ENCODE peak calls at places on chromosomes 13 and 19, in eight cellular contexts. R, C, J, Q, N, M, X and Y are unnamed samples.

GRCh38 chr19:18731562-18732008 is 48.1 kb downstream of the CRTC1 start:
- DNase-seq in R (peak; percentile 19), C (no peak), J (no peak), Q (no peak), N (peak; percentile 54), M (no peak), X (no peak), Y (no peak)

GRCh38 chr13:35722438-35723060 is 246.1 kb upstream of the MAB21L1 start:
- DNase-seq in R (no peak), C (no peak), J (no peak), Q (peak; percentile 59), N (no peak), M (no peak), X (no peak), Y (no peak)

GRCh38 chr19:45632468-45633196 is 6.6 kb downstream of the EML2 start:
- DNase-seq in R (peak; percentile 90), C (peak; percentile 82), J (peak; percentile 86), Q (peak; percentile 94), N (peak; percentile 94), M (peak; percentile 81), X (peak; percentile 49), Y (peak; percentile 88)

GRCh38 chr13:71865858-71866172 is 1.2 kb downstream of the DACH1 start:
- DNase-seq in R (peak; percentile 0), C (no peak), J (peak; percentile 55), Q (no peak), N (peak; percentile 10), M (peak; percentile 25), X (no peak), Y (no peak)

GRCh38 chr13:112842343-112842856 is 126.6 kb upstream of the MCF2L start:
- DNase-seq in R (no peak), C (no peak), J (peak; percentile 80), Q (no peak), N (peak; percentile 84), M (no peak), X (no peak), Y (no peak)

GRCh38 chr19:31317542-31317941 is 31.7 kb downstream of the TSHZ3 start:
- DNase-seq in R (no peak), C (no peak), J (no peak), Q (no peak), N (no peak), M (no peak), X (no peak), Y (no peak)

GRCh38 chr19:14502334-14503092 is 6.6 kb upstream of the GIPC1 start:
- DNase-seq in R (no peak), C (peak; percentile 76), J (no peak), Q (peak; percentile 63), N (peak; percentile 64), M (peak; percentile 47), X (no peak), Y (no peak)

GRCh38 chr19:19537321-19538048 is 580 bp upstream of the CILP2 start:
- DNase-seq in R (no peak), C (peak; percentile 19), J (no peak), Q (no peak), N (no peak), M (no peak), X (no peak), Y (no peak)

GRCh38 chr13:30009411-30009810 is 159.0 kb upstream of the UBL3 start:
- DNase-seq in R (no peak), C (no peak), J (no peak), Q (no peak), N (no peak), M (no peak), X (no peak), Y (no peak)

GRCh38 chr13:102369303-102369702 is 32.5 kb downstream of the FGF14 start:
- DNase-seq in R (no peak), C (peak; percentile 7), J (no peak), Q (no peak), N (no peak), M (no peak), X (no peak), Y (no peak)

GRCh38 chr19:29889702-29890101 is 52.3 kb upstream of the URI1 start:
- DNase-seq in R (no peak), C (no peak), J (no peak), Q (no peak), N (no peak), M (no peak), X (no peak), Y (no peak)

GRCh38 chr19:29884466-29884865 is 57.6 kb upstream of the URI1 start:
- DNase-seq in R (no peak), C (no peak), J (no peak), Q (no peak), N (no peak), M (no peak), X (no peak), Y (no peak)

GRCh38 chr19:29886535-29886934 is 55.5 kb upstream of the URI1 start:
- DNase-seq in R (no peak), C (no peak), J (no peak), Q (no peak), N (no peak), M (no peak), X (no peak), Y (no peak)

GRCh38 chr19:29890392-29890791 is 51.6 kb upstream of the URI1 start:
- DNase-seq in R (no peak), C (no peak), J (no peak), Q (no peak), N (no peak), M (no peak), X (no peak), Y (no peak)

DNA sequence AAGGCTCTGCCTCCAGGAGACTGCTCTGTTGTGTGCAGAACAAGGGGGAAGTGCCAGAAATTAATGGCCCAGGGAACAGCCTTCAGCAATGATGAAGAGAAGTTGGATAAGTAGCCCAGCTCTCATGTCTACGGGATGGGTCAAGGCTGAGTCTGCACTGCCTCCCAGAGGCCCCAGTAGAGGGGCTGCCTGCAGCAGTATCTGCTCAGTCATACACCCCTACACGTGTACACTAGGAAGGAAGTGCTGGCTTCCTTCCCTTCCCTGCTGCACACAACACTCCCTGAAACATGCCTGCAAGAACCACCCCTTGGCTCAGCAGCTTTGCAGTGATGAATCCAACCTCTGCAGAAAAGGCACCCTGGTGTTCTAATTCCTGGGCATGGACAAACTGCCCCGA is 54.5 kb upstream of the URI1 start:
- DNase-seq in R (no peak), C (no peak), J (no peak), Q (peak; percentile 11), N (peak; percentile 39), M (no peak), X (no peak), Y (no peak)
- TF ChIP-seq CTCF in R (no peak), C (no peak), J (peak; percentile 14), Q (no peak), N (no peak), M (no peak), X (no peak), Y (peak; percentile 6)

DNA sequence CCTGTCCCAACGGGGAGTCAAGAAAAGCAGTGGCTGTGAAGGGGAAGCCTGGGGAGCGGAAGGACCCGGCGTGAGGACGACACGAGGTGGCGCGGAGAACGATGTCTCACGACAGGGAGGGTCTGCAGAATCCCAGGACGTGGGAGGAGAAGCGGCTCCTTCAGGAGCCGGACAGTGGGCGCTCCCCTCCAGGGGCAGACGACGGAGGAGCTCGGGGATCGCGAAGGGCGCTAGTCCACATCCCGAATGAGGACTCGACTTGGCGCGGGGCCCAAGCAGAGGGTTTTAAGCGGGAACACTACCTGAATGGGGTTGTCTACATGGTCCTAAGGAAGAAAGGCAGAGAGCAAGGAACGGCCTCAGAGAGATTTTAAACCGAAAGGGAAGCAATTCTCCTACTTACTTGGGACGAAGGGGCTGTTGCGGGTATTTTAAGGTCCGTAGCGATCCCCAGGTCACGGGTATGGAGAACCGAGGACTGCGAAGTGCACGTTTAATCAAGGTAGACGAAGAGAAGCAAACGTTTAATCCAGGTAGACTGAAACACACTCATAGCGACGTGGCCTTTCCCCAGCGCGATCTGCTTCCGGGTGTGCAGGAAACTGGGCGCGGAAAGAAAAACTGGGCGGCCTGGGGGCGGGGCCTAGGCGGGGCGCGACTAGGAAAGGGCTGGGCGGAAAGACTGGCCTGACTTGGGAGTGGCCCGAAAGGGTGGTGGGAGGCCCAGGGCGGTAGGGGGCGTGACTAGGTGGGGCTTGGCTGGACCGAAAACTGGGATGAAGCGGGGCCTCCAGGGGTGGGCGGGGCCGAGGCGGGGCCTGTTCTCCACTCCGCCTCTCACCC is at the start of gene ZNF841:
- DNase-seq in R (peak; percentile 99), C (peak; percentile 92), J (peak; percentile 96), Q (peak; percentile 95), N (peak; percentile 97), M (peak; percentile 91), X (peak; percentile 98), Y (peak; percentile 97)
- TF ChIP-seq CTCF in R (no peak), C (peak; percentile 10), J (no peak), Q (no peak), N (peak; percentile 2), M (no peak), X (no peak), Y (no peak)

DNA sequence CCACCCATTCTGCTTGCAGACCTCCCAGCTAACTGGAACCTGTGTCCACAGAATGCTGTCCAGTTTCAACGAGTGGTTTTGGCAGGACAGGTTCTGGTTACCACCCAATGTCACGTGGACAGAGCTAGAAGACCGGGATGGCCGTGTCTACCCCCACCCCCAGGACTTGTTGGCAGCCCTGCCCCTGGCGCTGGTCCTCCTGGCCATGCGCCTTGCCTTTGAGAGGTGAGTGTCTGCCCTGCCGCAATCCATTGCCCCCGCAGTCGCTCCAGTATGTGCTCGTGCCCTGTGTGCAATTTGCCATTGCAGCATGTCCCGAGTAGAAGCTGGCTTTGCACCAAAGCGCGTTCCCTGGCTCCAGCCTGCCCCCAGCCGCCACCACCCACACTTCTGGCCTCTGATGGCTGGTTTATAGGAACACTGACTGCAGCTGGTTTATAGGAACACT is 41.9 kb downstream of the CERS4 start:
- DNase-seq in R (peak; percentile 28), C (no peak), J (peak; percentile 82), Q (peak; percentile 11), N (peak; percentile 58), M (peak; percentile 92), X (peak; percentile 49), Y (peak; percentile 92)
- TF ChIP-seq CTCF in R (no peak), C (no peak), J (no peak), Q (no peak), N (peak; percentile 11), M (peak; percentile 44), X (no peak), Y (peak; percentile 10)

GRCh38 chr13:107867701-107868661 is 347.4 kb downstream of the LIG4 start:
- DNase-seq in R (peak; percentile 24), C (peak; percentile 61), J (no peak), Q (no peak), N (peak; percentile 52), M (peak; percentile 22), X (peak; percentile 23), Y (peak; percentile 74)
- TF ChIP-seq CTCF in R (no peak), C (peak; percentile 84), J (no peak), Q (peak; percentile 48), N (peak; percentile 59), M (peak; percentile 19), X (no peak), Y (peak; percentile 33)